ENCODE peak calls at places on chromosomes 3 and 15, in six cellular contexts. S is DND-41, F is mesendoderm, U is A673, V is esophagus squamous epithelium, K is fibroblast of lung. T is an unnamed sample. For H3K27me3, the result is how much of the 10 kb centered on the place peaks cover.

GRCh38 chr3:150611666-150612065 is 8.5 kb downstream of the SELENOT start:
- DNase-seq in U (no peak), V (no peak), S (no peak), F (no peak), K (no peak), T (no peak)

GRCh38 chr3:36178018-36178417 is 202.3 kb upstream of the STAC start:
- DNase-seq in K (no peak), S (no peak), V (no peak), U (no peak), F (no peak), T (no peak)

GRCh38 chr3:34683851-34684250 is 885.4 kb downstream of the PDCD6IP start:
- DNase-seq in F (peak), V (no peak), S (peak), U (peak), K (peak), T (no peak)

GRCh38 chr15:73951044-73951561 is 24.8 kb downstream of the LOXL1 start:
- DNase-seq in V (peak), U (peak), K (peak), F (peak), S (peak), T (peak)

GRCh38 chr15:67100124-67100791 is 34.9 kb downstream of the SMAD3 start:
- DNase-seq in V (no peak), S (no peak), F (no peak), K (no peak), U (no peak), T (no peak)

GRCh38 chr3:143184098-143184497 is 64.5 kb downstream of the CHST2 start:
- DNase-seq in V (no peak), K (no peak), F (no peak), U (no peak), S (no peak), T (no peak)

GRCh38 chr15:48861813-48862431 is 16.0 kb upstream of the EID1 start:
- DNase-seq in S (peak), K (peak), V (no peak), U (peak), F (peak), T (no peak)

GRCh38 chr15:37088436-37088835 is 11.9 kb downstream of the MEIS2 start:
- DNase-seq in U (no peak), V (no peak), F (no peak), K (no peak), S (no peak), T (no peak)

GRCh38 chr3:14605070-14605469 is 46.5 kb upstream of the CCDC174 start:
- DNase-seq in V (no peak), K (no peak), S (no peak), F (no peak), U (no peak), T (no peak)
- H3K27me3 ChIP-seq in V (half or more), K (under half), S (under half), F (under half), U (half or more), T (under half)

DNA sequence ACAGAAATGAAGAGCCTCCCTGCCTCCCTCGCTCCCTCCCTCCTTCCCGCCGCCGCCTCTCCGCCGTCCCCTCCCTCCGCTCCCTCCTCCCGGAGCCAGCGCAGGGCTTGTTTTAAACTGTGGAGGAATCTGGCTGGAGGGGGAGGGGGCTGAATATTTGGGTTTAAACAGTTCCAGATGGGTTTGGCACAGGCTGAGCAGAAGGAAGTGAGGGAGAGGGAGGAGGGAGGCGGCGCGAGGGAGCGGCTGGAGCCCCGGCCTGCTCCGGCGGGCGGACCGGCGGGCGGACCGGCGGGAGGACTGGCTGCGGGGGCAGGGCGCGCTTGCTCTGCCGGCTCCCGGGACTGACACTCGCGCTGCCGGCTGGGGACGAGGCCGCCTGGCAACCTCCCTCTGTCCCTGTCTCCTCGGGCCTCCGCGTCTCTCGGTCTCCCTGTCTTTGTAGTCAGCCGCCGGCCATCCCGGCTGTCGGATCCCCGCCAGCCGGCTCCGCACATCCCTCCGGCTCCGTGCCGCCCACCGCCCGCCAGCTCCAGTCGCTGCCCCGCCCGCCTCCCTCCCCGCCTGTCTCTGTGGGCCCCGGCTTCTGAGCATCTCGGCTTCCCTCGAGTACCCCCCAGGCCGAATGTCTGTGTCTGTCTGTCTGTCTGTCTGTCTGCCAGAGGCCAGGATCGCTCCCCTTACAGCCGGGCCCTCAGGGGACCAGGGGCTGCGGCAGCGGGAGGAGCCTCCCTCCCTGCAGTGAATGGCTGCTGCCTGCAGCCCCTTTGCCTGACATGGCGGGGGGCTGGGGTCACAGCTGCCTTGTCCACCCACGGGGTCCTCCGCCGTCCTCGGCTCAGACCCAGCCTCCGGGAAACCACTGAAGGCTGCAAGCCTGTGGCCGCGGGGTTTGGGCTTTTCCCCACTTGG is 7.6 kb downstream of the EPHB3 start:
- DNase-seq in K (peak), U (peak), S (no peak), V (peak), F (peak), T (peak)
- H3K27me3 ChIP-seq in K (under half), U (under half), S (under half), V (under half), F (under half), T (under half)

GRCh38 chr15:77821188-77821958 is 188.7 kb upstream of the LINGO1 start:
- DNase-seq in F (peak), U (peak), K (peak), S (peak), V (no peak), T (no peak)

GRCh38 chr15:77819841-77820728 is 187.4 kb upstream of the LINGO1 start:
- DNase-seq in S (no peak), F (peak), V (no peak), U (peak), K (no peak), T (no peak)

GRCh38 chr15:77817434-77817833 is 184.7 kb upstream of the LINGO1 start:
- DNase-seq in V (no peak), F (no peak), S (no peak), K (no peak), U (no peak), T (no peak)

GRCh38 chr15:77818484-77819270 is 186.0 kb upstream of the LINGO1 start:
- DNase-seq in V (no peak), S (no peak), F (peak), K (no peak), U (peak), T (no peak)

DNA sequence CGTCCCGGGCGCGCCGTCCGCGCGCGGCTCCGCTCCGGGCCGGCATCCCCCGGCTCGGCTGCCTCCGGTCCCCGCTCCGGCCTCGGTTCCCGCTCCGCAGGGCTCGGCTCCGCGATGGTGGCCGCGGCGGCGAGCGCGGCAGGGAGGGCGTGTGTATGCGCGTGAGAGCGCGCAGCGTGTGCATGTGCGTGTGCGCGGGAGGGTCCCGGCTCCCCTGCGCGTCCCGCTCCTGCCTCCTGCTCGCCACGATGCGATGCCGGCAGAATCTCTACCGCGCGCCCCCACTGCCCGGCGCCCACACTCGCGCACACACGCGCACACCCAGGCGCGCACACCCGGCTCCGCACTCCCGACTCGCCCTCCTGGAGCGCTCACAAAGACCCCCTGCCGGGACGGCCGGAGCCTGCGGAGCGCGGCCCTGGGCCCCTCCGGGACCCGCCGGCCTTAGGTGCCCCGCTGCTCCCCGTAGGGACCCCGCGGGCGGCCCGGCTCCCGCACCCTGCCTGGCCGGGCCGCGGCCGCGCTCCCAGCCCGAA is 186.6 kb upstream of the LINGO1 start:
- DNase-seq in S (no peak), F (no peak), V (no peak), U (peak), K (no peak), T (no peak)
- H3K27me3 ChIP-seq in S (under half), F (under half), V (half or more), U (under half), K (under half), T (under half)

GRCh38 chr3:160218141-160218540 is 7.1 kb upstream of the C3orf80 start:
- DNase-seq in F (peak), U (no peak), K (no peak), V (no peak), S (no peak), T (no peak)

GRCh38 chr3:160217675-160218074 is 7.5 kb upstream of the C3orf80 start:
- DNase-seq in K (no peak), U (no peak), V (no peak), S (no peak), F (peak), T (no peak)

GRCh38 chr3:160220038-160220437 is 5.2 kb upstream of the C3orf80 start:
- DNase-seq in V (no peak), U (no peak), F (no peak), K (no peak), S (no peak), T (no peak)

GRCh38 chr3:160224256-160224655 is 966 bp upstream of the C3orf80 start:
- DNase-seq in U (no peak), V (no peak), K (no peak), S (no peak), F (peak), T (no peak)

GRCh38 chr3:160221019-160221418 is 4.2 kb upstream of the C3orf80 start:
- DNase-seq in F (no peak), U (no peak), K (no peak), V (no peak), S (no peak), T (no peak)
- H3K27me3 ChIP-seq in F (under half), U (under half), K (under half), V (under half), S (under half), T (under half)

GRCh38 chr3:147359177-147360062 is 46.9 kb downstream of the ZIC4 start:
- DNase-seq in U (no peak), F (no peak), K (no peak), S (no peak), V (no peak), T (no peak)

GRCh38 chr3:147364771-147365170 is 41.6 kb downstream of the ZIC4 start:
- DNase-seq in S (no peak), U (no peak), K (no peak), V (no peak), F (no peak), T (no peak)

GRCh38 chr3:147358144-147358992 is 48.0 kb downstream of the ZIC4 start:
- DNase-seq in V (no peak), F (no peak), U (no peak), S (no peak), K (no peak), T (no peak)

GRCh38 chr3:147361671-147362420 is 44.5 kb downstream of the ZIC4 start:
- DNase-seq in U (peak), K (no peak), F (peak), V (no peak), S (peak), T (peak)

DNA sequence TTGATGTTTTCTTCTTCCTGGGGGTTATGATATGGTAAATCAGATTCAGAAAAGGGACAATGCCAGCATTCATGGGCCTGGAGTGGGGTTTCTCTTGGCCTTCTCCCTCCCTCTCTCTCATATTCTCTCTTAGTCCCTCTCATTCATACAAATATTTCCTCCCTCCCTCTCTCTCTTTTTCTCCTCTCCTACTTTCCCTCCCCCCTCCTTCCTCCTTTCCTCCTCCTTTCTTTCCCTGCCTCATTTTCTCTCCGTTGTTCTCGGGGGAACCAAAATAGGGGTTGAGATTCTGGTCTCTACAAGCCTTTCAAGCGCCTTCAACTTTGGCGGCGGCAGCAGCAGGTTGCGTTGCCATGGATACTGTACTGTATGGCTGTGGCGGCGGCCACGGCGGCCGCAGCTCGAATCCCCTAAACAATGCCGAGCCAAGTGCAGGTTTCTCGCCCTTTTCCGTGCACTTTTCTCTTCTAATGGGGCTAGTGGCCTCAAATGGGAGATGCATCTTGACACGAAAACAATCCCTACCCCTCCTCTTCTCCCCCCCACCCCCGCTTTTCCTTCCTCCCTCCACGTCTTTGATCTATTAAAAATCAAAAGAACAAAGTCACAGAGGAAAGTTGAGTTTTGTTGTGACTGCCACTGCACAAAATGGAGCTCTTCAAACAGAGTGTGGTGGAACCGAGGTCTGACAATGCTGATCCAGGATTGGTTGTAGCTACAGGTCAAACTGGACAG is 45.2 kb downstream of the ZIC4 start:
- DNase-seq in U (peak), S (peak), V (no peak), K (no peak), F (no peak), T (no peak)
- H3K27me3 ChIP-seq in U (half or more), S (under half), V (half or more), K (half or more), F (half or more), T (under half)

GRCh38 chr15:96329403-96329981 is 1.0 kb upstream of the NR2F2 start:
- DNase-seq in U (peak), V (no peak), S (no peak), F (no peak), K (peak), T (no peak)
- H3K27me3 ChIP-seq in U (under half), V (half or more), S (under half), F (half or more), K (under half), T (under half)

GRCh38 chr15:29825205-29825604 is 2.9 kb upstream of the TJP1 start:
- DNase-seq in V (no peak), S (peak), K (no peak), U (peak), F (no peak), T (no peak)
- H3K27me3 ChIP-seq in V (under half), S (under half), K (under half), U (under half), F (under half), T (under half)

GRCh38 chr3:127412578-127413317 is 124.9 kb upstream of the PRR20G start:
- DNase-seq in V (no peak), U (no peak), K (no peak), F (no peak), S (no peak), T (no peak)

GRCh38 chr3:127410678-127411077 is 122.8 kb upstream of the PRR20G start:
- DNase-seq in K (no peak), F (no peak), U (no peak), V (no peak), S (no peak), T (no peak)

GRCh38 chr3:127413318-127413673 is 125.5 kb upstream of the PRR20G start:
- DNase-seq in K (no peak), F (no peak), S (no peak), U (no peak), V (no peak), T (no peak)

GRCh38 chr3:127411083-127411727 is 123.4 kb upstream of the PRR20G start:
- DNase-seq in F (peak), K (no peak), S (no peak), V (no peak), U (no peak), T (no peak)

GRCh38 chr3:127413871-127414270 is 126.0 kb upstream of the PRR20G start:
- DNase-seq in S (no peak), U (no peak), K (no peak), V (no peak), F (no peak), T (no peak)
- H3K27me3 ChIP-seq in S (under half), U (half or more), K (under half), V (half or more), F (under half), T (under half)

GRCh38 chr3:13034861-13035260 is 38.4 kb downstream of the IQSEC1 start:
- DNase-seq in V (no peak), F (no peak), U (no peak), S (no peak), K (no peak), T (no peak)
- H3K27me3 ChIP-seq in V (under half), F (under half), U (under half), S (under half), K (under half), T (under half)

DNA sequence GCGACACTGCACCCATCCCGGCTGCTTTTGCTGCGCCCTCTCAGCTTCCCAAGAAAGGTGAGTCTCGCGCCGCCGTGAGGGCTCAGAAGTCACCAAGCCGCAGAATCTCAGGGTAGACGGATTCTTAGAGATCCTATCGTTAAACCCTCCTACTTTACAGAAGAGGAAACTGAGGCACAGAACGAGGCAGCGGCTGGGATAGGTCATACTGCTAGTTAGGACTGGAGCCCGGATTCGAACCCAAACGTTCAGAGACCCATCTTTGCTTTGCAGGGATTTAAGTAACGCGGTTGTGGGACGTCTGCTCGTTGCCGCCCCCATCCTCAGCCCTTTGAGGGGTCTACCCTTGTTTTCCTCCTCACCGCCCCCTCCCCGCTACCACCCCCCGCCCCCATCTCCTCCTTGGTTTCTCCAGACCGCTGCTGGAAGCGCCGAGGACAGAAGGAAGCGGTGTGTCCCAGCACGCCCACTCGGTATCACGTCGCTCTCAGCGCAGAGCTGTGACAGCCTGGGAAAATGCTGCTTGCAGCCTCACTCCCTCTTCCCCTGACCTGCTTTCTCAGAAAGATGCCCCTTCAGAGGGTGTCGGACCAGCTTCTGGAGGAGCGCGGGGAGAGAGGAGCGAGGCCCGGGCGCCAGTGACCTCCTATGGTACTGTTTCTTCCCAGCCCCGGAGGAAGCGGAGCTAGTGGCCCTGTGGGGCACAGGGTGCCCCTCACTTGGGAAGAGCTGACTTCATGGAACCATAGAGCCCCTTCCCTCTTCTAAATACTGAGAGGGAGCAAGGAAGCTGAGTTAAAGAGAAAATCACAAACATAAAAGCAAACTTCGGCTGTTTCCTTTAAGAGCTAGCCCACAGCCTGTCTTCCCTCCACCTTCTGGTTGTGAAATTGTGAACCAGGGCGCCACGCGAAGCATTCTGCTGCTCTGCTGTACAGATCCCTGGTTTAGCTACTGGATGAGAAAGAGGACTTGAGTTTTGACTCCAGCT is 573 bp downstream of the IL1RAP start:
- DNase-seq in F (peak), K (peak), U (peak), V (no peak), S (peak), T (peak)
- H3K27me3 ChIP-seq in F (under half), K (under half), U (under half), V (under half), S (under half), T (under half)

T was measured in gastrocnemius medialis.